ENCODE peak calls at places on chromosomes 13 and 19, in five cellular contexts. P is fibroblast of villous mesenchyme, O is AG10803, S is adrenal gland, V is dorsolateral prefrontal cortex. D is an unnamed sample.
A peak's percentile ranks its signal among the peaks of the same experiment; 100 is the strongest.

GRCh38 chr13:41631296-41631965 is 174.1 kb downstream of the RGCC start:
- DNase-seq in P (peak; percentile 74), O (peak; percentile 25), S (no peak), V (no peak), D (no peak)

GRCh38 chr13:109724603-109725002 is 61.8 kb downstream of the IRS2 start:
- DNase-seq in P (no peak), O (no peak), S (no peak), V (no peak), D (no peak)

GRCh38 chr19:40567750-40568494 is 8.8 kb upstream of the SHKBP1 start:
- DNase-seq in P (no peak), O (no peak), S (no peak), V (no peak), D (no peak)

GRCh38 chr13:113083402-113084061 is 22.1 kb upstream of the F7 start:
- DNase-seq in P (no peak), O (peak; percentile 8), S (no peak), V (peak; percentile 84), D (peak; percentile 48)

GRCh38 chr13:30748717-30749116 is 13.4 kb downstream of the ALOX5AP start:
- DNase-seq in P (no peak), O (no peak), S (no peak), V (no peak), D (no peak)

GRCh38 chr19:2077398-2077797 is 18.7 kb downstream of the MOB3A start:
- DNase-seq in P (no peak), O (no peak), S (no peak), V (no peak), D (no peak)

GRCh38 chr13:39773833-39774232 is 118.4 kb downstream of the COG6 start:
- DNase-seq in P (no peak), O (peak; percentile 57), S (no peak), V (no peak), D (peak; percentile 30)

GRCh38 chr13:92967923-92968322 is 258.7 kb upstream of the GPC6 start:
- DNase-seq in P (peak; percentile 10), O (peak; percentile 13), S (no peak), V (no peak), D (peak; percentile 29)

GRCh38 chr13:98570929-98571372 is 6.0 kb downstream of the STK24 start:
- DNase-seq in P (peak; percentile 93), O (no peak), S (peak; percentile 56), V (no peak), D (peak; percentile 42)

GRCh38 chr19:33804021-33804799 is 7.5 kb downstream of the KCTD15 start:
- DNase-seq in P (peak; percentile 47), O (peak; percentile 71), S (peak; percentile 27), V (peak; percentile 48), D (peak; percentile 74)

GRCh38 chr13:48491423-48492122 is 41.3 kb downstream of the RCBTB2 start:
- DNase-seq in P (no peak), O (peak; percentile 38), S (no peak), V (no peak), D (no peak)

GRCh38 chr13:39129253-39129652 is 91.0 kb downstream of the NHLRC3 start:
- DNase-seq in P (no peak), O (no peak), S (no peak), V (no peak), D (no peak)

GRCh38 chr19:6258812-6259311 is 20.9 kb downstream of the MLLT1 start:
- DNase-seq in P (no peak), O (no peak), S (no peak), V (no peak), D (no peak)

GRCh38 chr19:18274776-18275356 is 614 bp upstream of the IQCN start:
- DNase-seq in P (peak; percentile 83), O (peak; percentile 88), S (peak; percentile 93), V (peak; percentile 57), D (peak; percentile 90)

GRCh38 chr19:15213715-15214381 is 13.1 kb upstream of the NOTCH3 start:
- DNase-seq in P (no peak), O (peak; percentile 28), S (peak; percentile 57), V (no peak), D (peak; percentile 79)

GRCh38 chr13:32938907-32939306 is 77.3 kb upstream of the KL start:
- DNase-seq in P (peak; percentile 46), O (peak; percentile 42), S (no peak), V (no peak), D (peak; percentile 85)

GRCh38 chr19:48341006-48341405 is 15.7 kb downstream of the EMP3 start:
- DNase-seq in P (no peak), O (no peak), S (peak; percentile 82), V (peak; percentile 69), D (no peak)

GRCh38 chr13:58119351-58119750 is 487.8 kb downstream of the PCDH17 start:
- DNase-seq in P (no peak), O (no peak), S (no peak), V (no peak), D (no peak)

GRCh38 chr13:98307744-98308524 is 130.9 kb upstream of the RNF113B start:
- DNase-seq in P (peak; percentile 89), O (peak; percentile 47), S (peak; percentile 29), V (no peak), D (peak; percentile 78)

GRCh38 chr19:43639507-43640423 is at the start of gene CADM4:
- DNase-seq in P (no peak), O (no peak), S (peak; percentile 46), V (no peak), D (no peak)

GRCh38 chr13:22253107-22253506 is 582.2 kb downstream of the FGF9 start:
- DNase-seq in P (no peak), O (no peak), S (no peak), V (no peak), D (no peak)

GRCh38 chr13:22252281-22252830 is 581.5 kb downstream of the FGF9 start:
- DNase-seq in P (no peak), O (no peak), S (no peak), V (no peak), D (no peak)

GRCh38 chr13:22256111-22256639 is 585.3 kb downstream of the FGF9 start:
- DNase-seq in P (no peak), O (no peak), S (no peak), V (no peak), D (no peak)
- TF ChIP-seq CTCF in P (peak; percentile 31), O (peak; percentile 7), S (no peak), V (no peak), D (no peak)

GRCh38 chr19:28486934-28487333 is 726.0 kb downstream of the UQCRFS1 start:
- DNase-seq in P (no peak), O (no peak), S (no peak), V (no peak), D (no peak)

GRCh38 chr19:28481674-28482073 is 731.3 kb downstream of the UQCRFS1 start:
- DNase-seq in P (no peak), O (no peak), S (no peak), V (no peak), D (no peak)

GRCh38 chr19:28482221-28482620 is 730.7 kb downstream of the UQCRFS1 start:
- DNase-seq in P (no peak), O (no peak), S (no peak), V (no peak), D (no peak)

GRCh38 chr19:28485300-28485699 is 727.7 kb downstream of the UQCRFS1 start:
- DNase-seq in P (no peak), O (no peak), S (peak; percentile 34), V (no peak), D (peak; percentile 4)

GRCh38 chr19:28483197-28483596 is 729.8 kb downstream of the UQCRFS1 start:
- DNase-seq in P (no peak), O (no peak), S (no peak), V (no peak), D (no peak)
- H3K4me3 ChIP-seq in P (no peak overlapping the region), O (no peak overlapping the region), S (no peak overlapping the region), V (no peak overlapping the region), D (no peak overlapping the region)

DNA sequence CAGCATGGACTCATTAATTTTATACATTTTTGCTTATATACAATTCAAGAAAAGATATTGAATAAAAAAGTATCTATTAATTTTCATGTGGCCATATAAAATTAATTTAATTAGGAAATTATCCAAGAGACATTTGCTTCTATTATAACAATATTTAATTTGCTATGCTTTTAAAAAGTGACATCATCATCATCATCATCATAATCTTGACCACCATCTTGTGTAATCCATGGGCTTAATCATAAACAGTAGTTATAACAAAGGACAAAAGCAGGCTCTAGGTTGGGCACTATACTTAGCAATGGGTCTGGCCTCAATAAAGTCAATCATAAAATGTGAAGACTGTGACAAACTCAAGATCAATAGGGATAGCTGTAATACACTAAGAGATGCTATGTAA is 1031.6 kb downstream of the SLITRK1 start:
- DNase-seq in P (no peak), O (no peak), S (no peak), V (no peak), D (no peak)
- TF ChIP-seq CTCF in P (no peak), O (no peak), S (no peak), V (no peak), D (no peak)

DNA sequence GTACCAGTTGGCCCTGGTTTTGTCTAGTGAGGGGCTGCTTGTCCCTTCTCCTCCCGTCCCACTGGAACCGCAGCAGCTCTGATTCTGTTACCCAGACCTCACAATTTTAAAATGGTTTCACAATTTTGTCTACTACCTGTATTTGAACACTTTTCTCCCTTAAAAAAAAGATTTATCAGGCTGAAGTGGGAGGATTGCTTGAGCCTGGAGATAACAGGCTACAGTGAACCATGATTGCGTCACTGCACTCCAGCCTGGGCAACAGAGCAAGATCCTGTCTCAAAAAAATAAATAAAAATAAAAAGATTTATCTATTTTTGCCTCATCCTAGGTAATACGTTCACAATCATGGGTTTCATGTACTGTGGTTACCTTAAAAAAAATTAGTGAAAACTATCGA is 1.4 kb upstream of the IRF2BP1 start:
- DNase-seq in P (peak; percentile 18), O (no peak), S (no peak), V (no peak), D (no peak)
- H3K4me3 ChIP-seq in P (peak overlapping the region; percentile 68), O (peak overlapping the region; percentile 76), S (peak overlapping the region; percentile 81), V (peak overlapping the region; percentile 90), D (peak overlapping the region; percentile 73)

GRCh38 chr19:53365134-53365898 is at the start of gene ZNF525:
- DNase-seq in P (peak; percentile 66), O (peak; percentile 58), S (peak; percentile 93), V (peak; percentile 90), D (peak; percentile 80)
- TF ChIP-seq CTCF in P (no peak), O (no peak), S (no peak), V (no peak), D (no peak)

DNA sequence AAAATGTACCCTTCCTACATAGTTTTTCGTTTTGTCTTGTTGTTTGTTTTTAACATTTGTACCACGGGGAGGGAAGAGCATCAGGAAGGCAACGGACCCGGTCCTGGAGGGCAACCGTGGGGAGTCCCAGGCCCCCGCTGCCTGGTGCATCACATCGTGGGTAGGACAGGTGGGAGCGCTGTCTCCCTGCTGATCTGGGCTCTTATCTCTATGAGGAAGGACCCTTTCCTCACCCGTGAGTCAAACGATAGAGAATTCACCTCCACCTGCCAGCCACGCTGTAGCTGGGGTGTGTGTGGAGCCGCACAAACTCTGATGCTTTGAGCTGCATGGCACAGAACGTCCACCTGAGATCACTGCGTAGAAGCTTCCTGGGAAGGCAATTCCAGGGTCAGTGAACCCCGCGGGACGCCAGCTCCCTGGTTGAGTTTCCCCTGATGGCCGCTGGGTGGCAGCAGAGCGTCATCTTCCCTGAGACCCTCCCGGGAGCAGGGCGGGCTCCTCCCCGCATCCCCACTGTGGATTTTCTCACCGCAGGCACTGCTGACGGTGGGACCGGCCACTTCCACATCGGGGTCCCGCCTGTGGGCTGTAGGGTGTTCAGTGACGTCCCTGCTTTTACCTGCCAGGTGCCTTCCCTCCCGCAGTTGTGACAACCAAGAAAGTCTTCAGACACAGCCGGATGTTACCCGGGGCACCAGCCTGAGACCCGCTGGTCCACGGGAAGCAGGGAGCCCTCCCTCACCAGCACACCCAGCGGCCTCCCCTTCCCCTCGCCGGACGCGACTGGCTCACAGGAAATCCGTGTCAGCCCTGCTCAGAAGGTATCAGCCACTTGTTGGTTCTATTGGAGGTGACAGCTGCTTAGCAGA is 54.7 kb downstream of the ZNF787 start:
- DNase-seq in P (peak; percentile 33), O (peak; percentile 22), S (peak; percentile 70), V (peak; percentile 47), D (peak; percentile 55)
- H3K4me3 ChIP-seq in P (peak overlapping the region; percentile 14), O (no peak overlapping the region), S (no peak overlapping the region), V (no peak overlapping the region), D (no peak overlapping the region)

D was measured in cardiac fibroblast.